ENCODE peak calls at places on chromosomes 13 and 19, in six cellular contexts. P, O, J, H, W and N are unnamed samples.

GRCh38 chr13:109764474-109765292 is 21.7 kb downstream of the IRS2 start:
- DNase-seq in H (no peak), P (no peak), W (no peak), J (no peak), O (no peak), N (no peak)

GRCh38 chr19:42225718-42226292 is 5.7 kb downstream of the ZNF526 start:
- DNase-seq in W (no peak), O (no peak), J (no peak), P (no peak), H (no peak), N (no peak)

GRCh38 chr13:49112782-49113525 is 107.2 kb upstream of the MLNR start:
- DNase-seq in W (no peak), H (no peak), J (no peak), O (no peak), P (no peak), N (no peak)

GRCh38 chr19:703651-704446 is 4.9 kb upstream of the PALM start:
- DNase-seq in O (peak; percentile 55), H (peak; percentile 61), W (no peak), J (no peak), P (peak; percentile 84), N (peak; percentile 81)

GRCh38 chr13:99123101-99124045 is 77.3 kb upstream of the UBAC2 start:
- DNase-seq in O (no peak), W (no peak), J (peak; percentile 1), P (no peak), H (no peak), N (no peak)

GRCh38 chr19:55069137-55069858 is 6.3 kb upstream of the RDH13 start:
- DNase-seq in H (no peak), P (peak; percentile 84), J (no peak), W (no peak), O (no peak), N (no peak)

GRCh38 chr13:30017880-30018279 is 167.5 kb upstream of the UBL3 start:
- DNase-seq in J (no peak), H (no peak), P (no peak), O (no peak), W (no peak), N (no peak)

GRCh38 chr19:2983351-2984195 is 6.2 kb downstream of the TLE6 start:
- DNase-seq in W (peak; percentile 24), O (peak; percentile 28), H (no peak), J (no peak), P (peak; percentile 30), N (peak; percentile 58)

GRCh38 chr13:89816404-89816803 is 1531.1 kb upstream of the MIR17HG start:
- DNase-seq in H (no peak), O (no peak), W (no peak), J (no peak), P (no peak), N (no peak)

GRCh38 chr13:46738055-46738454 is 58.9 kb downstream of the ESD start:
- DNase-seq in W (no peak), J (no peak), P (no peak), O (no peak), H (no peak), N (no peak)

GRCh38 chr19:2270157-2270571 is 11.8 kb downstream of the PEAK3 start:
- DNase-seq in J (no peak), O (no peak), W (no peak), H (no peak), P (peak; percentile 54), N (peak; percentile 48)

GRCh38 chr13:30559274-30559673 is 58.4 kb upstream of the USPL1 start:
- DNase-seq in O (no peak), H (no peak), P (no peak), J (no peak), W (no peak), N (no peak)

GRCh38 chr19:16051254-16052025 is 24.9 kb upstream of the TPM4 start:
- DNase-seq in W (no peak), J (no peak), P (no peak), O (peak; percentile 44), H (peak; percentile 24), N (peak; percentile 59)

GRCh38 chr13:35700661-35701060 is 224.2 kb upstream of the MAB21L1 start:
- DNase-seq in H (no peak), J (no peak), O (no peak), P (no peak), W (no peak), N (no peak)

GRCh38 chr13:23701646-23702045 is 131.4 kb downstream of the TNFRSF19 start:
- DNase-seq in H (no peak), O (no peak), W (no peak), J (no peak), P (peak; percentile 38), N (no peak)

GRCh38 chr19:33894787-33895186 is 98.1 kb downstream of the KCTD15 start:
- DNase-seq in H (no peak), P (no peak), O (no peak), J (no peak), W (no peak), N (no peak)

GRCh38 chr19:28028881-28029280 is 1184.1 kb downstream of the UQCRFS1 start:
- DNase-seq in P (no peak), W (no peak), J (no peak), O (no peak), H (no peak), N (no peak)

GRCh38 chr13:39963612-39964011 is 308.1 kb downstream of the COG6 start:
- DNase-seq in O (no peak), H (no peak), W (no peak), P (no peak), J (no peak), N (no peak)

GRCh38 chr13:67063036-67063435 is 167.1 kb downstream of the PCDH9 start:
- DNase-seq in J (no peak), P (no peak), O (no peak), H (no peak), W (no peak), N (no peak)

GRCh38 chr19:11982526-11982925 is 17.7 kb downstream of the ZNF763 start:
- DNase-seq in P (no peak), J (no peak), O (no peak), W (no peak), H (no peak), N (no peak)

GRCh38 chr13:48120246-48120645 is 25.3 kb upstream of the MED4 start:
- DNase-seq in W (no peak), P (no peak), H (no peak), O (no peak), J (no peak), N (no peak)

GRCh38 chr19:1473424-1473851 is 5.6 kb downstream of the C19orf25 start:
- DNase-seq in P (no peak), O (no peak), J (no peak), W (no peak), H (no peak), N (no peak)

GRCh38 chr13:112819111-112819510 is 129.3 kb downstream of the ATP11A start:
- DNase-seq in O (no peak), P (no peak), W (no peak), H (no peak), J (no peak), N (no peak)

GRCh38 chr13:49213539-49213938 is 6.6 kb upstream of the MLNR start:
- DNase-seq in P (no peak), J (no peak), O (peak; percentile 16), H (no peak), W (no peak), N (no peak)

GRCh38 chr13:84137292-84137691 is 255.0 kb upstream of the SLITRK1 start:
- DNase-seq in P (peak; percentile 25), W (no peak), O (no peak), H (peak; percentile 46), J (no peak), N (no peak)

GRCh38 chr19:46741447-46741846 is 4.4 kb upstream of the FKRP start:
- DNase-seq in P (no peak), O (no peak), H (no peak), J (no peak), W (no peak), N (no peak)

GRCh38 chr13:113653264-113654174 is 4.5 kb downstream of the ATP4B start:
- DNase-seq in W (peak; percentile 6), H (no peak), J (no peak), O (no peak), P (peak; percentile 3), N (no peak)

GRCh38 chr13:87820221-87820620 is 149.1 kb downstream of the SLITRK5 start:
- DNase-seq in P (no peak), O (no peak), W (no peak), J (no peak), H (no peak), N (no peak)

GRCh38 chr19:48991823-48992570 is 1.1 kb downstream of the GYS1 start:
- DNase-seq in H (no peak), O (no peak), P (peak; percentile 70), W (no peak), J (peak; percentile 74), N (no peak)

GRCh38 chr13:97975851-97976550 is 22.5 kb downstream of the IPO5 start:
- DNase-seq in O (peak; percentile 97), H (peak; percentile 87), J (peak; percentile 89), W (peak; percentile 95), P (peak; percentile 93), N (peak; percentile 88)

GRCh38 chr19:51333836-51334460 is 8.0 kb downstream of the VSIG10L start:
- DNase-seq in W (no peak), H (no peak), O (no peak), P (no peak), J (no peak), N (peak; percentile 45)

GRCh38 chr13:66640231-66640630 is 589.9 kb downstream of the PCDH9 start:
- DNase-seq in J (no peak), W (no peak), O (no peak), H (no peak), P (no peak), N (no peak)

GRCh38 chr13:51668580-51669195 is 84.4 kb downstream of the WDFY2 start:
- DNase-seq in H (no peak), J (no peak), P (no peak), W (no peak), O (no peak), N (no peak)